ENCODE peak calls at places on chromosome 5, in seven cellular contexts. One of them, this sample, is unnamed.

GRCh38 chr5:84450617-84451414 is 66.1 kb upstream of the EDIL3 start:
- DNase-seq in GM10248: peak
- DNase-seq in stimulated activated naive CD8-positive, alpha-beta T cell treated with anti-CD3 and anti-CD28 coated beads, Interleukin-15, Interleukin-2, amounts not matched to agents 100 U/mL and 50 U/mL, for 24 hours: no peak
- DNase-seq in T47D: peak
- DNase-seq in fibroblast of lung: peak
- DNase-seq in glutamatergic neuron: no peak
- DNase-seq in D341Med: peak
- DNase-seq in this sample: peak

GRCh38 chr5:153223376-153223775 is 267.1 kb upstream of the GRIA1 start:
- DNase-seq in T47D: no peak
- DNase-seq in fibroblast of lung: peak
- DNase-seq in D341Med: no peak
- DNase-seq in stimulated activated naive CD8-positive, alpha-beta T cell treated with anti-CD3 and anti-CD28 coated beads, Interleukin-15, Interleukin-2, amounts not matched to agents 100 U/mL and 50 U/mL, for 24 hours: no peak
- DNase-seq in GM10248: no peak
- DNase-seq in glutamatergic neuron: no peak
- DNase-seq in this sample: no peak

GRCh38 chr5:10866913-10867312 is 105.9 kb upstream of the DAP start:
- DNase-seq in glutamatergic neuron: no peak
- DNase-seq in stimulated activated naive CD8-positive, alpha-beta T cell treated with anti-CD3 and anti-CD28 coated beads, Interleukin-15, Interleukin-2, amounts not matched to agents 100 U/mL and 50 U/mL, for 24 hours: no peak
- DNase-seq in fibroblast of lung: no peak
- DNase-seq in T47D: no peak
- DNase-seq in GM10248: no peak
- DNase-seq in D341Med: no peak
- DNase-seq in this sample: no peak

GRCh38 chr5:74963407-74963806 is 89.0 kb downstream of the GCNT4 start:
- DNase-seq in fibroblast of lung: peak
- DNase-seq in stimulated activated naive CD8-positive, alpha-beta T cell treated with anti-CD3 and anti-CD28 coated beads, Interleukin-15, Interleukin-2, amounts not matched to agents 100 U/mL and 50 U/mL, for 24 hours: no peak
- DNase-seq in glutamatergic neuron: no peak
- DNase-seq in D341Med: no peak
- DNase-seq in GM10248: no peak
- DNase-seq in T47D: no peak
- DNase-seq in this sample: no peak

GRCh38 chr5:27290166-27290565 is 251.8 kb upstream of the CDH9 start:
- DNase-seq in stimulated activated naive CD8-positive, alpha-beta T cell treated with anti-CD3 and anti-CD28 coated beads, Interleukin-15, Interleukin-2, amounts not matched to agents 100 U/mL and 50 U/mL, for 24 hours: no peak
- DNase-seq in glutamatergic neuron: no peak
- DNase-seq in T47D: no peak
- DNase-seq in D341Med: no peak
- DNase-seq in GM10248: no peak
- DNase-seq in fibroblast of lung: peak
- DNase-seq in this sample: no peak

GRCh38 chr5:14406554-14406849 is 175.1 kb upstream of the OTULINL start:
- DNase-seq in stimulated activated naive CD8-positive, alpha-beta T cell treated with anti-CD3 and anti-CD28 coated beads, Interleukin-15, Interleukin-2, amounts not matched to agents 100 U/mL and 50 U/mL, for 24 hours: no peak
- DNase-seq in glutamatergic neuron: no peak
- DNase-seq in T47D: no peak
- DNase-seq in fibroblast of lung: peak
- DNase-seq in GM10248: no peak
- DNase-seq in D341Med: no peak
- DNase-seq in this sample: no peak

GRCh38 chr5:111810087-111810486 is 53.1 kb upstream of the NREP start:
- DNase-seq in GM10248: no peak
- DNase-seq in glutamatergic neuron: no peak
- DNase-seq in T47D: no peak
- DNase-seq in D341Med: no peak
- DNase-seq in stimulated activated naive CD8-positive, alpha-beta T cell treated with anti-CD3 and anti-CD28 coated beads, Interleukin-15, Interleukin-2, amounts not matched to agents 100 U/mL and 50 U/mL, for 24 hours: no peak
- DNase-seq in fibroblast of lung: peak
- DNase-seq in this sample: no peak

GRCh38 chr5:149745-150450 is 41.4 kb upstream of the LRRC14B start:
- DNase-seq in GM10248: no peak
- DNase-seq in stimulated activated naive CD8-positive, alpha-beta T cell treated with anti-CD3 and anti-CD28 coated beads, Interleukin-15, Interleukin-2, amounts not matched to agents 100 U/mL and 50 U/mL, for 24 hours: no peak
- DNase-seq in T47D: no peak
- DNase-seq in fibroblast of lung: peak
- DNase-seq in glutamatergic neuron: no peak
- DNase-seq in D341Med: no peak
- DNase-seq in this sample: no peak

GRCh38 chr5:33148076-33148501 is 292.7 kb upstream of the TARS1 start:
- DNase-seq in fibroblast of lung: peak
- DNase-seq in D341Med: no peak
- DNase-seq in stimulated activated naive CD8-positive, alpha-beta T cell treated with anti-CD3 and anti-CD28 coated beads, Interleukin-15, Interleukin-2, amounts not matched to agents 100 U/mL and 50 U/mL, for 24 hours: no peak
- DNase-seq in GM10248: no peak
- DNase-seq in glutamatergic neuron: no peak
- DNase-seq in T47D: no peak
- DNase-seq in this sample: no peak

GRCh38 chr5:60633336-60633735 is 66.6 kb downstream of the DEPDC1B start:
- DNase-seq in T47D: no peak
- DNase-seq in stimulated activated naive CD8-positive, alpha-beta T cell treated with anti-CD3 and anti-CD28 coated beads, Interleukin-15, Interleukin-2, amounts not matched to agents 100 U/mL and 50 U/mL, for 24 hours: no peak
- DNase-seq in GM10248: no peak
- DNase-seq in D341Med: no peak
- DNase-seq in fibroblast of lung: peak
- DNase-seq in glutamatergic neuron: no peak
- DNase-seq in this sample: no peak

This sample was measured in MM.1S.